ENCODE peak calls at places on chromosome 14, in four cellular contexts. V is activated CD8-positive, alpha-beta memory T cell treated with anti-CD3 and anti-CD28 coated beads for 24 hours; J is amygdala; W is progenitor cell of endocrine pancreas. O is an unnamed sample.

GRCh38 chr14:23632461-23633159 is 3.6 kb upstream of the DHRS2 start:
- DNase-seq in V (no peak), J (no peak), W (no peak), O (peak)

GRCh38 chr14:97624985-97625384 is 827.8 kb downstream of the VRK1 start:
- DNase-seq in V (no peak), J (no peak), W (no peak), O (no peak)

GRCh38 chr14:99559286-99559990 is 44.6 kb downstream of the CCDC85C start:
- DNase-seq in V (no peak), J (no peak), W (no peak), O (no peak)

GRCh38 chr14:101288436-101289229 is 272.7 kb upstream of the DIO3 start:
- DNase-seq in V (no peak), J (no peak), W (no peak), O (no peak)

GRCh38 chr14:69696633-69697557 is 70.0 kb upstream of the SRSF5 start:
- DNase-seq in V (no peak), J (no peak), W (no peak), O (no peak)

GRCh38 chr14:91257328-91258020 is 13.0 kb upstream of the GPR68 start:
- DNase-seq in V (no peak), J (no peak), W (no peak), O (no peak)

GRCh38 chr14:100738704-100739131 is 12.0 kb downstream of the DLK1 start:
- DNase-seq in V (no peak), J (no peak), W (no peak), O (no peak)

GRCh38 chr14:67332468-67332867 is 27.1 kb downstream of the ATP6V1D start:
- DNase-seq in V (no peak), J (no peak), W (no peak), O (no peak)

GRCh38 chr14:68705741-68706283 is 87.1 kb downstream of the ZFP36L1 start:
- DNase-seq in V (no peak), J (no peak), W (no peak), O (no peak)

GRCh38 chr14:22391908-22392307 is 197.1 kb downstream of the DAD1 start:
- DNase-seq in V (no peak), J (peak), W (peak), O (peak)

GRCh38 chr14:51400142-51400541 is 160.1 kb downstream of the TMX1 start:
- DNase-seq in V (no peak), J (no peak), W (no peak), O (no peak)

GRCh38 chr14:69625299-69626131 is 14.1 kb downstream of the SUSD6 start:
- DNase-seq in V (peak), J (peak), W (no peak), O (no peak)

GRCh38 chr14:23119362-23120327 is 590 bp upstream of the CEBPE start:
- DNase-seq in V (peak), J (no peak), W (no peak), O (no peak)

GRCh38 chr14:36859119-36859518 is 197.5 kb downstream of the PAX9 start:
- DNase-seq in V (no peak), J (no peak), W (no peak), O (no peak)

GRCh38 chr14:35687335-35687939 is 121.7 kb downstream of the RALGAPA1 start:
- DNase-seq in V (no peak), J (no peak), W (no peak), O (peak)

O was measured in neuronal stem cell.